ENCODE peak calls at places on chromosome 3, in seven cellular contexts. P, X, S, Q, C, D and L are unnamed samples.
A peak's percentile ranks its signal among the peaks of the same experiment; 100 is the strongest.

GRCh38 chr3:189148090-189148507 is 23.7 kb upstream of the TPRG1 start:
- DNase-seq in P (peak; percentile 40), X (peak; percentile 71), S (peak; percentile 63), Q (peak; percentile 56), C (no peak), D (peak; percentile 53), L (peak; percentile 44)

GRCh38 chr3:71069797-71070196 is 513.7 kb downstream of the FOXP1 start:
- DNase-seq in P (no peak), X (peak; percentile 74), S (peak; percentile 70), Q (peak; percentile 78), C (no peak), D (peak; percentile 71), L (peak; percentile 38)

GRCh38 chr3:172592898-172593669 is 69.9 kb upstream of the TNFSF10 start:
- DNase-seq in P (no peak), X (no peak), S (no peak), Q (no peak), C (no peak), D (no peak), L (no peak)

GRCh38 chr3:130515755-130516154 is 1.2 kb upstream of the COL6A6 start:
- DNase-seq in P (no peak), X (no peak), S (no peak), Q (no peak), C (no peak), D (no peak), L (no peak)

GRCh38 chr3:66297917-66298316 is 77.1 kb downstream of the SLC25A26 start:
- DNase-seq in P (no peak), X (no peak), S (no peak), Q (no peak), C (no peak), D (no peak), L (no peak)

GRCh38 chr3:114861666-114862065 is 285.4 kb downstream of the ZBTB20 start:
- DNase-seq in P (no peak), X (no peak), S (no peak), Q (no peak), C (no peak), D (no peak), L (no peak)

GRCh38 chr3:187064210-187065115 is 74.8 kb downstream of the RPL39L start:
- DNase-seq in P (no peak), X (no peak), S (no peak), Q (no peak), C (no peak), D (no peak), L (no peak)

GRCh38 chr3:42035007-42035406 is 56.1 kb upstream of the TRAK1 start:
- DNase-seq in P (no peak), X (no peak), S (no peak), Q (no peak), C (no peak), D (no peak), L (no peak)

GRCh38 chr3:44924102-44925084 is 50.0 kb downstream of the TGM4 start:
- DNase-seq in P (no peak), X (no peak), S (no peak), Q (no peak), C (no peak), D (no peak), L (no peak)

GRCh38 chr3:196220991-196221390 is 4.7 kb downstream of the SLC51A start:
- DNase-seq in P (no peak), X (no peak), S (no peak), Q (no peak), C (no peak), D (no peak), L (no peak)

GRCh38 chr3:50192689-50193141 is 1.3 kb downstream of the GNAT1 start:
- DNase-seq in P (peak; percentile 75), X (peak; percentile 69), S (peak; percentile 59), Q (peak; percentile 85), C (no peak), D (peak; percentile 83), L (peak; percentile 69)

GRCh38 chr3:3134750-3135448 is 8.2 kb downstream of the TRNT1 start:
- DNase-seq in P (no peak), X (no peak), S (no peak), Q (no peak), C (no peak), D (no peak), L (no peak)

GRCh38 chr3:110711851-110712396 is 359.7 kb upstream of the NECTIN3 start:
- DNase-seq in P (peak; percentile 56), X (no peak), S (no peak), Q (no peak), C (no peak), D (no peak), L (no peak)

GRCh38 chr3:128075516-128076464 is 23.6 kb downstream of the SEC61A1 start:
- DNase-seq in P (peak; percentile 85), X (peak; percentile 94), S (peak; percentile 92), Q (peak; percentile 97), C (no peak), D (peak; percentile 82), L (peak; percentile 67)

GRCh38 chr3:128074851-128075515 is 22.7 kb downstream of the SEC61A1 start:
- DNase-seq in P (no peak), X (no peak), S (no peak), Q (no peak), C (no peak), D (no peak), L (no peak)

GRCh38 chr3:128078875-128079274 is 26.6 kb downstream of the SEC61A1 start:
- DNase-seq in P (no peak), X (no peak), S (no peak), Q (no peak), C (no peak), D (no peak), L (no peak)

GRCh38 chr3:128076465-128076782 is 24.2 kb downstream of the SEC61A1 start:
- DNase-seq in P (no peak), X (peak; percentile 17), S (peak; percentile 42), Q (no peak), C (no peak), D (no peak), L (no peak)

DNA sequence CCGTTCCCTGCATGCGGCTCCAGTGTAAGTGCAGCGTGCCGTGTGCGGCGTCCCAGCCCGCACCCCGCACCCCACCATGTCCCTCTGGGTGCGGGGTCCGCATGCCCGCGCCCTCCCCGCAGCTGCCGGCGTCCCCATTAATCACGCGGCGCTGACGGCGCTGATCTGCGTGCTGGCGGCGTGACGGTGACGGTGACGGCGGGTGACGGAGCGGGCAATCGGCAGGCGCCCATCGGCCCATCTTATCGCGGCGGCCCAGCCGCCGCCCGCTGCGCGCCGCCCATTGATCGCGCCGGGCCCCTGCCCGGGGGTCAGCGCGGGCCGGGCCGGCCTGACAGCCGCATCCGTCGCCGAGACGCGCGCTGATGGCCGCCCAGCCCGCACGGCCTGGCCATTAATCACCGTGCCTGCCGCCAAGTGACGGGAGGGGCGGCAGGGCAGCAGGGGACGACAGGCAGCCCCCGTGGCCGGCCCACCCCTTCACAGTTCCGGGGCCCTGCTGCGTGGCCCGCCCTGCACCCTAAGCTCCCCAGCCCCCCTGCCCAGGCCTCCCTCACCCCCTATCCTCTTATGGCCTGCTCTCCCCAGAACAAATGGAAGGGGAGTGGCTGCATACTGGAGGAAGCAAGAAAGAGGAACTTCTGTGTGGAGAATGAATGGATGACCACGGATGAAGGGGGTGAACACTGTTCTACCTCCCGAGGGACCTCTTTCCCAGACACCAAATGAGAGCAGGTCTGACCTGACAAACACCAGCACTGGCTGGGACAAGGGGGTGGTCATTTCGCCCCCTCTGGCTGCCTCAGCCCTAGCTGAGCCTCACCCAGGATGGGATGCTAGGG is 24.8 kb downstream of the SEC61A1 start:
- DNase-seq in P (no peak), X (peak; percentile 33), S (peak; percentile 43), Q (peak; percentile 53), C (no peak), D (peak; percentile 43), L (no peak)
- H3K4me3 ChIP-seq in P (peak overlapping the region; percentile 36), X (peak overlapping the region; percentile 44), S (peak overlapping the region; percentile 59), Q (no peak overlapping the region), C (peak overlapping the region; percentile 60), D (peak overlapping the region; percentile 55), L (peak overlapping the region; percentile 71)

GRCh38 chr3:133733226-133733625 is 13.0 kb upstream of the TF start:
- DNase-seq in P (no peak), X (no peak), S (no peak), Q (no peak), C (no peak), D (no peak), L (no peak)
- H3K4me3 ChIP-seq in P (no peak overlapping the region), X (no peak overlapping the region), S (no peak overlapping the region), Q (no peak overlapping the region), C (no peak overlapping the region), D (no peak overlapping the region), L (no peak overlapping the region)

GRCh38 chr3:197475514-197475913 is 80.3 kb downstream of the BDH1 start:
- DNase-seq in P (no peak), X (no peak), S (no peak), Q (peak; percentile 2), C (no peak), D (no peak), L (no peak)

GRCh38 chr3:197476126-197476525 is 79.6 kb downstream of the BDH1 start:
- DNase-seq in P (no peak), X (peak; percentile 48), S (no peak), Q (peak; percentile 1), C (no peak), D (no peak), L (no peak)

GRCh38 chr3:197480320-197480719 is 75.4 kb downstream of the BDH1 start:
- DNase-seq in P (no peak), X (no peak), S (no peak), Q (peak; percentile 1), C (no peak), D (no peak), L (no peak)

GRCh38 chr3:197482001-197482400 is 73.8 kb downstream of the BDH1 start:
- DNase-seq in P (peak; percentile 46), X (peak; percentile 30), S (no peak), Q (peak; percentile 4), C (no peak), D (no peak), L (no peak)

DNA sequence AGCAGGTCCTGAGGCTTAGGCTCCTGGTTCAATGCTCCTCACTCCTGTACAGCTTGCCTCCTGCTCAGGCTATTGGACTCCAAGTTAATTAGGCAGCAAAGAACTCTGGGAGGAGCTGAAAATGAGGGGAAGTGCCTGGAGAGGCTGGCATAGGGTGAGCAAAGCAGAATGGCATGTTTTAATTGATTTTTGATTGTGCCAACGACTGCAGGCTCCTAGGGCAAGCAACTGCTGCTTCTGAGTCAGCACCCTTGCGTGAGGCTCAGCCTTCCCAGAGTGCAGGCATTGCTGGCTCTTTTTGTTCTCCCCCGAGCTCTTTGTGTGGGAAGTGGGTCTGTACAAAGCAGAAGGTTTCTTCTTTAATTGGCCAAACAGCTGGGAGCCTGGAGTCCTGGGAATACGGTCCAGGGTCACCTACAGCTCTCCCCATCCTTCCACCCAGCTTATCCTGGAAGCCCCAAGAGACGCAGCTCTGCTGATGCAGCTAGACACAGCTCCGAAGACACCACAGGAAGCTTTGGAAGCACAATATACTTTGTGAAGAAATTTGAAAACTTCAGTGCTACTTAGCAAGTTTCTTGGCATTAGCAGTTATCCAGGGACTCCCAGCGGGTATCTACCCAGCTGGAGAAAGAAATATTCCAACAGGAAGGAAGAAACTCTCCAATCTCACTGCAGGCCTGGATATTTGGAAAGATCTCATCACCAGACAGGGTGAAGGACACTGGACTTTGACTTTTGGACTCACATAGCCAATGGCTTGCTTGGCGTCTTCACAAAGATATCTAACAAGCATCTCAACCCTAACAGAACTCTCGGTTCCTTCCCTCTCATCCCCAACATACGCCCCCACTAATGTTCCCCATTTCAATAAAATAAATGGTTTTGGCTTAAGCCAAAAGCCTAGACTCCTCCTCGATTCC is 76.8 kb downstream of the BDH1 start:
- DNase-seq in P (no peak), X (no peak), S (peak; percentile 44), Q (peak; percentile 25), C (no peak), D (no peak), L (no peak)
- H3K4me3 ChIP-seq in P (no peak overlapping the region), X (no peak overlapping the region), S (no peak overlapping the region), Q (no peak overlapping the region), C (no peak overlapping the region), D (no peak overlapping the region), L (no peak overlapping the region)

GRCh38 chr3:194425399-194425798 is 26.3 kb upstream of the GP5 start:
- DNase-seq in P (no peak), X (peak; percentile 34), S (no peak), Q (no peak), C (no peak), D (no peak), L (no peak)
- H3K4me3 ChIP-seq in P (no peak overlapping the region), X (no peak overlapping the region), S (no peak overlapping the region), Q (no peak overlapping the region), C (no peak overlapping the region), D (no peak overlapping the region), L (no peak overlapping the region)